ENCODE peak calls at places on chromosome 14, in five cellular contexts. Y, L, I, C and Z are unnamed samples.
A peak's percentile ranks its signal among the peaks of the same experiment; 100 is the strongest.

GRCh38 chr14:100417466-100417865 is 94.3 kb downstream of the SLC25A47 start:
- DNase-seq in Y (no peak), C (peak; percentile 83), L (peak; percentile 78), I (no peak), Z (no peak)

GRCh38 chr14:103302966-103303365 is 31.1 kb upstream of the EIF5 start:
- DNase-seq in Y (no peak), L (no peak), C (no peak), I (no peak), Z (no peak)

GRCh38 chr14:34710006-34710405 is 4.4 kb downstream of the CFL2 start:
- DNase-seq in C (no peak), Y (no peak), I (no peak), L (no peak), Z (no peak)

GRCh38 chr14:86521032-86521730 is 991.2 kb downstream of the FLRT2 start:
- DNase-seq in I (no peak), C (no peak), Y (no peak), L (no peak), Z (no peak)

GRCh38 chr14:69044965-69045555 is 66.0 kb upstream of the ACTN1 start:
- DNase-seq in I (no peak), L (peak; percentile 73), Y (no peak), C (no peak), Z (no peak)

GRCh38 chr14:50025776-50026175 is 90.6 kb downstream of the VCPKMT start:
- DNase-seq in C (no peak), L (no peak), Y (no peak), I (no peak), Z (no peak)

GRCh38 chr14:81337073-81337472 is 63.1 kb downstream of the STON2 start:
- DNase-seq in I (no peak), Y (no peak), L (no peak), C (no peak), Z (no peak)

GRCh38 chr14:51035611-51036192 is 59.2 kb downstream of the TRIM9 start:
- DNase-seq in Y (no peak), C (no peak), L (peak; percentile 57), I (no peak), Z (no peak)

GRCh38 chr14:55847766-55848165 is 267.8 kb downstream of the KTN1 start:
- DNase-seq in I (no peak), C (no peak), Y (no peak), L (peak; percentile 15), Z (no peak)

GRCh38 chr14:73311710-73312035 is 74.4 kb downstream of the PAPLN start:
- DNase-seq in I (no peak), L (no peak), Y (no peak), C (no peak), Z (no peak)

GRCh38 chr14:49621114-49621881 is 699 bp downstream of the MGAT2 start:
- DNase-seq in I (no peak), Y (no peak), L (peak; percentile 24), C (peak; percentile 78), Z (no peak)

GRCh38 chr14:96274122-96274910 is 18.3 kb downstream of the BDKRB1 start:
- DNase-seq in L (no peak), C (no peak), I (no peak), Y (no peak), Z (no peak)

GRCh38 chr14:38012056-38012455 is 195.6 kb upstream of the SSTR1 start:
- DNase-seq in L (no peak), I (no peak), Y (no peak), C (no peak), Z (no peak)

GRCh38 chr14:93018401-93018800 is 95.5 kb downstream of the CHGA start:
- DNase-seq in L (no peak), C (no peak), Y (no peak), I (no peak), Z (no peak)

GRCh38 chr14:105408592-105408991 is 10.3 kb downstream of the TEX22 start:
- DNase-seq in Y (no peak), I (no peak), L (no peak), C (no peak), Z (no peak)

GRCh38 chr14:91866511-91867295 is 633 bp downstream of the TC2N start:
- DNase-seq in I (no peak), C (no peak), L (no peak), Y (peak; percentile 7), Z (no peak)